ENCODE peak calls at places on chromosomes 12 and 14, in five cellular contexts. U is cardiac fibroblast, A is coronary artery, F is dorsolateral prefrontal cortex, N is tibial artery. S is an unnamed sample.

GRCh38 chr12:95633049-95633545 is 81.8 kb upstream of the USP44 start:
- DNase-seq in U (peak), A (no peak), F (no peak), N (peak), S (no peak)

GRCh38 chr14:83379371-83379770 is 1845.7 kb upstream of the SEL1L start:
- DNase-seq in U (peak), A (no peak), F (no peak), N (no peak), S (no peak)

GRCh38 chr12:19967486-19967885 is 400.9 kb upstream of the PDE3A start:
- DNase-seq in U (peak), A (no peak), F (no peak), N (no peak), S (no peak)

GRCh38 chr12:129901256-129901655 is 2.6 kb downstream of the TMEM132D start:
- DNase-seq in U (no peak), A (no peak), F (no peak), N (no peak), S (no peak)

GRCh38 chr12:119328111-119328510 is 6.4 kb upstream of the CCDC60 start:
- DNase-seq in U (no peak), A (no peak), F (no peak), N (no peak), S (peak)

GRCh38 chr12:49890096-49890461 is 13.6 kb downstream of the FAIM2 start:
- DNase-seq in U (no peak), A (no peak), F (no peak), N (no peak), S (no peak)

GRCh38 chr12:11685716-11686115 is 36.2 kb downstream of the ETV6 start:
- DNase-seq in U (no peak), A (no peak), F (no peak), N (no peak), S (no peak)

GRCh38 chr14:89407856-89408255 is 9.2 kb downstream of the FOXN3 start:
- DNase-seq in U (no peak), A (no peak), F (no peak), N (no peak), S (no peak)

GRCh38 chr12:23049180-23049579 is 424.2 kb downstream of the ETNK1 start:
- DNase-seq in U (no peak), A (no peak), F (no peak), N (no peak), S (no peak)

GRCh38 chr12:66688836-66689439 is 10.1 kb upstream of the GRIP1 start:
- DNase-seq in U (peak), A (no peak), F (no peak), N (no peak), S (peak)

GRCh38 chr12:5506821-5507231 is 74.9 kb downstream of the NTF3 start:
- DNase-seq in U (no peak), A (peak), F (no peak), N (no peak), S (no peak)

GRCh38 chr12:94954029-94954685 is 49.3 kb downstream of the NDUFA12 start:
- DNase-seq in U (peak), A (no peak), F (no peak), N (no peak), S (no peak)

GRCh38 chr12:127773520-127773919 is 493.4 kb upstream of the TMEM132C start:
- DNase-seq in U (no peak), A (no peak), F (no peak), N (no peak), S (no peak)

GRCh38 chr14:96156804-96157760 is 47.6 kb upstream of the BDKRB2 start:
- DNase-seq in U (no peak), A (no peak), F (no peak), N (no peak), S (no peak)

GRCh38 chr12:32946504-32947131 is 50.0 kb upstream of the PKP2 start:
- DNase-seq in U (no peak), A (no peak), F (no peak), N (no peak), S (no peak)

GRCh38 chr12:68368332-68368731 is 36.2 kb upstream of the MDM1 start:
- DNase-seq in U (peak), A (no peak), F (no peak), N (no peak), S (no peak)

GRCh38 chr14:88078525-88078924 is 73.6 kb downstream of the GPR65 start:
- DNase-seq in U (no peak), A (no peak), F (no peak), N (no peak), S (no peak)

GRCh38 chr12:63151061-63151897 is at the start of gene AVPR1A:
- DNase-seq in U (no peak), A (no peak), F (no peak), N (peak), S (peak)

GRCh38 chr12:41905703-41906297 is 238.9 kb downstream of the GXYLT1 start:
- DNase-seq in U (no peak), A (no peak), F (no peak), N (no peak), S (no peak)

GRCh38 chr12:41907036-41907435 is 237.6 kb downstream of the GXYLT1 start:
- DNase-seq in U (no peak), A (no peak), F (peak), N (no peak), S (no peak)

GRCh38 chr12:41907550-41907949 is 237.1 kb downstream of the GXYLT1 start:
- DNase-seq in U (no peak), A (no peak), F (no peak), N (no peak), S (no peak)

GRCh38 chr12:41903014-41903702 is 241.5 kb downstream of the GXYLT1 start:
- DNase-seq in U (no peak), A (no peak), F (no peak), N (no peak), S (no peak)

DNA sequence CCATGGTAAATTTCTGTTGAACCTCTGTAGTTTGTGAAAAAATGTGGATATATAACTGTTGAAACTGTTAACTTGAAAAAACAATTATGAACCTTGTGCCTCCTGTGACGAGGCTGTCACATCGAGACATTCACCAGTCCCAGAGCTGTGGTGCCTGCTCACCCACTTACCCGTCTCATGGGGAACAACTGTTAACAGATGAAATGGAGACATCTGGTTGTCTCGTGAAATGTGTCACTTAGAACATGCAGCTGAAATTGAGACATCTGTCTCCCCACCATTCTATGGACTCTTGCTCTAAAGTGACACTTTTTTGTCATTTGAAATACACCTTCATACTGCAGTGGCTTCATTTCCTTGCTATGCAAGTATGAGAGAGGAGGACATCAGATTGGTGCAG is 240.6 kb downstream of the GXYLT1 start:
- DNase-seq in U (no peak), A (no peak), F (no peak), N (no peak), S (no peak)
- TF ChIP-seq CTCF in U (no peak), A (no peak), F (no peak), N (no peak), S (no peak)

DNA sequence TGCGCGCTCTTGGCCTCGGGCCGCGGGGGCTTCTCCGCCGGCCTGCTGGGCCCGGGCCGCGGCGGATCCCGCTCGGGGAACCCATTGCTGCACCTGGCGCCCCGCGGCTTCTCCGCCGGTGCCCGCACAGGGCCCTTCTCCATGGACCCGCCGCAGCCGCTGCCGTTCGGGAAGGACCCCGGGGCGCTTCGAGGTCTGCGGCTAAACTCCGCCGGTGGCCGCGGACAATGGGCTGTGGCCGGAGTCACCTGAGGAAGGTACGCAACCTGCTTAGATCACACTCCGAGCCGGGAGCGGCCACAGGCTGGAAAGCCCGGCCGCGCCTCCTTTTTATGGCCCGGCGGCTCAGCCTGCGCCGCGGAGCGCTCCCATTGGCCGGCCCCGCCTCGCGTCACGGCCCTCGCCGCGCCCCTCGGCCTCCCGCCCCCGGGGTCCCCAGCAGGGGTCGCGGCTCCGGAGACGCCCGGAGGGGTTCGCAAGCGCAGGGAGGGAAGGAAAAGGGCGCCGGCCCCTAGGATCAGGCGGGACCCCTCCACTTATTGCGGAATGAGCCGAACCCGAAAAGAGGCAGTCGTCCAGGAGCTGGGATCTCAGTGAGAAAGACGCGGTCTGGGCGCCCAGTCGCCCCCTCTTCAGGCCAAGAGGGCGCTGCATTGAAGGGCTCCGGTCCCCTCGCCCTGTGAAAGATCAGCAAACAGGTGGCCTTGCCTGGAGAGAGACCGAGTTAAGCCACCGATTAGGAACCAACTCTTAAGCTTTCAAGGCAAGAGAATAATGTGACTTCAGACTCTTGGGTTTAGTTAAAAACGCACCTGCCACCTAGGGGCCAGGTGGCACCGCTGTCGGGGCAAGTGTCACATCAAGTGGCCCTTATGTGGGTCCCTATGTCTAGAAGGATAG is at the start of gene GCH1:
- DNase-seq in U (peak), A (peak), F (no peak), N (peak), S (peak)
- TF ChIP-seq CTCF in U (peak), A (no peak), F (peak), N (no peak), S (peak)

DNA sequence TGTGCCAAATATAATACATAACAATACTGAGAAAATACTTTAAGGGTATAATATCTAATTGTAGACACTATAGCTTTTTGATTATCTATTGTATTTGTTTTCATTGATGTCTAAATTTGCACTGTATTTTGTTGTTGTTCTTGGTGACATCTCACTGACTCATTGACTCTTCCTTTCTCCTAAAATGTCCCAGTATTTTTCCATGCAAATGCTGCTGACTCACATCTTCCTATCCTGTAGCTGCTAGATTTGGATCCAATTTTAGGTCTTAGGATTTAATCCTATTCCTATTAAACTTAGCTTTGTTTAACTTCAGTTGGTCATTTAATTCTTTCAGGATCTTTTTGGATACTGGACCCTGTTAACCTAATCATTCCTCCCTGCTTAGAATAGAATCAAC is 148.5 kb downstream of the TMTC2 start:
- DNase-seq in U (peak), A (no peak), F (no peak), N (no peak), S (no peak)
- TF ChIP-seq CTCF in U (no peak), A (no peak), F (no peak), N (no peak), S (no peak)

GRCh38 chr12:1546931-1547640 is 47.3 kb downstream of the FBXL14 start:
- DNase-seq in U (no peak), A (no peak), F (no peak), N (no peak), S (no peak)

GRCh38 chr12:1542599-1542998 is 51.8 kb downstream of the FBXL14 start:
- DNase-seq in U (no peak), A (no peak), F (no peak), N (no peak), S (no peak)

GRCh38 chr12:1540690-1541089 is 53.7 kb downstream of the FBXL14 start:
- DNase-seq in U (no peak), A (no peak), F (no peak), N (no peak), S (no peak)

DNA sequence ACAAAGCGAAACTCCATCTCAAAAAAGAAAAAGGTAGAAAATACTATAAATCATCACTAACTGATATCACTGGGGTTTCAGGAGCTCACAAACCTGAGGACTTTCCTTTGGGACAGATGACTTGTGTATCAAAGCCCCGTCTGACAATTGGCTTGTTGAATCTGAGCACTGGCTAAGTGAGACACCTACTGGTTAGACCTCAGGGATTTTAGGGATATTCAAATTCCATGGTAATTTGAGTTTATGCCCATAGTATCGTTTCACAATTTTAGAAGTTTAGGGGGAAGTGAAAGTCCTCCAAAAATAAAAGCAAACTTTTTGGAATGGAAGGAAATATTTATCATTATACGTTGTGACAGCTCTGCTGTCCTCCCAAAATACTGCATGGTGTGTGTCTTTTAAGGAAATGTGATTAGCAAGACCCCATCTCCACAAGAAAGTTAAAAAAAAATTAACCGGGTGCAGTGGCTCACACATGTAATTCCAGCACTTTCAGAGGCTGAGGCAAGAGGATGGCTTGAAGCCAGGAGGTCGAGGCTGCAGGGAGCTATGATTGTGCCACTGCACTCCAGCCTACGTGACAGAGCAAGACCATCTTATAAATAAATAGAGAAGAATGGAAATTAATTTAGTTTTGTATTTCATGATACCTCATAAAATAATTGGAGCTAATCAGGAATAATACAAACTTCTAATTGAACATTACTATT is 49.2 kb downstream of the FBXL14 start:
- DNase-seq in U (peak), A (no peak), F (no peak), N (no peak), S (no peak)
- TF ChIP-seq CTCF in U (peak), A (no peak), F (peak), N (peak), S (peak)

GRCh38 chr12:117470804-117471203 is 109.4 kb upstream of the NOS1 start:
- DNase-seq in U (no peak), A (no peak), F (no peak), N (no peak), S (no peak)
- TF ChIP-seq CTCF in U (peak), A (no peak), F (no peak), N (no peak), S (peak)

S was measured in neural crest cell.